ENCODE peak calls at places on chromosomes 16 and 17, in four cellular contexts. P, L, J and Y are unnamed samples.

GRCh38 chr16:82758904-82759303 is 132.1 kb downstream of the CDH13 start:
- DNase-seq in L (no peak), J (no peak), P (no peak), Y (no peak)

GRCh38 chr16:85722497-85722896 is 28.4 kb downstream of the C16orf74 start:
- DNase-seq in J (no peak), P (no peak), L (no peak), Y (no peak)

GRCh38 chr17:4331614-4332013 is 34.9 kb downstream of the UBE2G1 start:
- DNase-seq in P (no peak), L (no peak), J (no peak), Y (no peak)

GRCh38 chr16:27239906-27240655 is 28.5 kb downstream of the NSMCE1 start:
- DNase-seq in L (no peak), J (no peak), P (no peak), Y (no peak)

GRCh38 chr17:80872999-80873951 is 118.4 kb upstream of the CHMP6 start:
- DNase-seq in P (peak; percentile 38), L (no peak), J (no peak), Y (no peak)

GRCh38 chr16:28013392-28013791 is 50.1 kb downstream of the GSG1L start:
- DNase-seq in L (no peak), P (no peak), J (no peak), Y (no peak)

GRCh38 chr17:3964203-3965122 is at the start of gene ATP2A3:
- DNase-seq in L (peak; percentile 42), J (peak; percentile 60), P (peak; percentile 69), Y (no peak)

GRCh38 chr17:40515491-40516041 is 14.1 kb upstream of the TNS4 start:
- DNase-seq in L (no peak), P (no peak), J (no peak), Y (no peak)

GRCh38 chr17:78769200-78769773 is 12.8 kb downstream of the CYTH1 start:
- DNase-seq in P (no peak), L (no peak), J (no peak), Y (peak; percentile 24)
- H3K4me1 ChIP-seq in P (peaks cover 11% of the 10 kb centered on the region), L (no peaks in the 10 kb centered on the region), J (peaks cover 88% of the 10 kb centered on the region), Y (peaks cover 29% of the 10 kb centered on the region)

GRCh38 chr17:49036270-49036626 is 39.1 kb downstream of the IGF2BP1 start:
- DNase-seq in P (no peak), L (no peak), J (no peak), Y (no peak)
- TF ChIP-seq CTCF in P (peak; percentile 25), L (no peak), J (no peak), Y (peak; percentile 6)

GRCh38 chr17:77087650-77088454 is 52.9 kb upstream of the SEC14L1 start:
- DNase-seq in P (no peak), L (no peak), J (no peak), Y (no peak)

GRCh38 chr17:77088455-77089117 is 52.2 kb upstream of the SEC14L1 start:
- DNase-seq in J (peak; percentile 90), P (peak; percentile 99), L (peak; percentile 89), Y (peak; percentile 85)

GRCh38 chr17:77089118-77089477 is 51.7 kb upstream of the SEC14L1 start:
- DNase-seq in P (no peak), J (peak; percentile 39), L (peak; percentile 23), Y (no peak)

GRCh38 chr17:77085916-77086432 is 54.8 kb upstream of the SEC14L1 start:
- DNase-seq in J (no peak), L (no peak), P (no peak), Y (no peak)

DNA sequence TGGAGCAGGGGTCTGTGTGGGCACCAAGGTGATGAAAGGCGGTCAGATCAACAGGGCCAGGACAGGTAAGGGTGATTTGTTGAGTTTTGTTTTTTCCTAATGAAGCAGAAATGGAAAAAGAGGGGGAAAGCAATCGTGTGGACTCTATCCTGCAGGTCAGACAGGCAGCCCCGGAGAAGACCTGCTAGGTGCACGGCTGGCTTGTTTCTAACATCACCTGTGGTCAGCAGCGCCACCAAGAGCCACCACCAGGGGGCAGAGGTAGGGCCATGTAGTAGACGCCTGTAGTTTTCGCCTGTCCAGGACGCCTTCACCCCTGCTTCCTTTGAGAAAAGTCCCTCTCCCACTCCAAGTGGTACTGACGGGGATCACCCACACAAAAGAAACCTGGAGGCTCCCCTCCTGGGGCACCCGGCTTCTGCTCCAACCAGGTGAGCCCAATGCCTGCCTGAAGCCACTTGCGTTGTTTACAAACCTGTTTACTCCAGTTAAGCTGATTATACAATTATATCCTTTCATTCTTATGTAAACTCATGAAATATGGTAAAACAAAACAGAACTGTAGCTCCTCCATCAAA is 54.2 kb upstream of the SEC14L1 start:
- DNase-seq in P (peak; percentile 87), J (peak; percentile 96), L (peak; percentile 92), Y (peak; percentile 88)
- H3K4me1 ChIP-seq in P (peaks cover 28% of the 10 kb centered on the region), J (peaks cover 48% of the 10 kb centered on the region), L (peaks cover 32% of the 10 kb centered on the region), Y (peaks cover 2% of the 10 kb centered on the region)

GRCh38 chr16:67013238-67013822 is 15.6 kb upstream of the CBFB start:
- DNase-seq in L (no peak), P (no peak), J (no peak), Y (no peak)

GRCh38 chr16:67015317-67015731 is 13.6 kb upstream of the CBFB start:
- DNase-seq in J (no peak), P (no peak), L (no peak), Y (no peak)

GRCh38 chr16:67016143-67016542 is 12.8 kb upstream of the CBFB start:
- DNase-seq in L (no peak), P (no peak), J (no peak), Y (no peak)

GRCh38 chr16:67014641-67015315 is 14.2 kb upstream of the CBFB start:
- DNase-seq in P (no peak), J (no peak), L (no peak), Y (no peak)

GRCh38 chr16:67013823-67014640 is 14.9 kb upstream of the CBFB start:
- DNase-seq in J (peak; percentile 68), L (peak; percentile 80), P (peak; percentile 41), Y (peak; percentile 26)
- TF ChIP-seq CTCF in J (peak; percentile 12), L (peak; percentile 14), P (no peak), Y (peak; percentile 39)

GRCh38 chr16:68097088-68097487 is 11.9 kb downstream of the NFATC3 start:
- DNase-seq in L (no peak), J (no peak), P (no peak), Y (no peak)
- H3K4me1 ChIP-seq in L (peaks cover 2% of the 10 kb centered on the region), J (peaks cover 52% of the 10 kb centered on the region), P (peaks cover 17% of the 10 kb centered on the region), Y (no peaks in the 10 kb centered on the region)

GRCh38 chr17:67624886-67625656 is 92.7 kb upstream of the NOL11 start:
- DNase-seq in J (no peak), P (no peak), L (no peak), Y (no peak)

GRCh38 chr17:67625971-67626370 is 91.8 kb upstream of the NOL11 start:
- DNase-seq in P (no peak), L (no peak), J (no peak), Y (no peak)

GRCh38 chr17:67623767-67624166 is 94.0 kb upstream of the NOL11 start:
- DNase-seq in J (no peak), P (no peak), L (no peak), Y (no peak)

GRCh38 chr17:67629963-67630320 is 87.8 kb upstream of the NOL11 start:
- DNase-seq in L (no peak), P (no peak), J (no peak), Y (no peak)

DNA sequence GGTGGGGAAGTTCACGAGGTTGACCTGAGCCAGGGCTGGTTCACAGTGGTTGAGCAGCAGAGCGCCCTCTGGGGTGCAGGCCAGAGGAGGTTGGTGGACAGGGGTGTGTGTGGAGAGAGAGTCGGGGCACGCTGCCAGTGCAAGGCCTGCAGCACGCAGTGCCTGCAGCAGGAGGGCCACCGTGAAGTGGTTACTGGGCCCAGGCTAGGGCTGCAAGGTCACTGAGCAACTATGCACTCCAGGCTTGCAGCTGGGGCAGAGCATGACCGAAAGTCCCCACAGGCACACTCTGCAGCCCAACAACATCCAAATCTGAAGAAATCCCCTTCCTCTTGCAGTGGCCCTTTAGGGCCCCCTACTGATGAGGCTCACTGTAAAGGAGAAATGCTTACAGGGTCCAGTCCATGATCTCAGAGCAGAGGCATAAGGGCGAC is 89.1 kb upstream of the NOL11 start:
- DNase-seq in J (peak; percentile 51), P (no peak), L (peak; percentile 56), Y (no peak)
- TF ChIP-seq CTCF in J (no peak), P (no peak), L (peak; percentile 19), Y (no peak)

DNA sequence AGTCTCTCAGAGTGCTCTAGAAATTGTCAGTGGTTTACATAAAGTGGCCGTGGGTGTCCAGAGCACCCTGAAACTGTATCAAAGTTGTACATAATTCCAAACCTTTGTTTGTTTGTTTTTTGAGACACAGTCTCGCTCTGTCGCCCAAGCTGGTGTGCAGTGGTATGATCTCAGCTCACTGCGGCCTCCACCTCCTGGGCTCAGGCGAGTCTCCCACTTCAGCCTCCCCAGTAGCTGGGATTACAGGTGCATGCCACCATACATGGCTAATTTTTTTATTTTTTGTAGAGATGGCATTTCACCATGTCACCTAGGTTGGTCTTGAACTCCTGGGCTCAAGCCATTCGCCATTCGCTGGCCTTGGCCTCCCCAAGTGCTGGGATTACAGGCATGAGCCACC is 24.3 kb upstream of the ADGRG1 start:
- DNase-seq in P (no peak), J (no peak), L (no peak), Y (no peak)
- H3K4me1 ChIP-seq in P (peaks cover 59% of the 10 kb centered on the region), J (peaks cover 82% of the 10 kb centered on the region), L (peaks cover 75% of the 10 kb centered on the region), Y (no peaks in the 10 kb centered on the region)

DNA sequence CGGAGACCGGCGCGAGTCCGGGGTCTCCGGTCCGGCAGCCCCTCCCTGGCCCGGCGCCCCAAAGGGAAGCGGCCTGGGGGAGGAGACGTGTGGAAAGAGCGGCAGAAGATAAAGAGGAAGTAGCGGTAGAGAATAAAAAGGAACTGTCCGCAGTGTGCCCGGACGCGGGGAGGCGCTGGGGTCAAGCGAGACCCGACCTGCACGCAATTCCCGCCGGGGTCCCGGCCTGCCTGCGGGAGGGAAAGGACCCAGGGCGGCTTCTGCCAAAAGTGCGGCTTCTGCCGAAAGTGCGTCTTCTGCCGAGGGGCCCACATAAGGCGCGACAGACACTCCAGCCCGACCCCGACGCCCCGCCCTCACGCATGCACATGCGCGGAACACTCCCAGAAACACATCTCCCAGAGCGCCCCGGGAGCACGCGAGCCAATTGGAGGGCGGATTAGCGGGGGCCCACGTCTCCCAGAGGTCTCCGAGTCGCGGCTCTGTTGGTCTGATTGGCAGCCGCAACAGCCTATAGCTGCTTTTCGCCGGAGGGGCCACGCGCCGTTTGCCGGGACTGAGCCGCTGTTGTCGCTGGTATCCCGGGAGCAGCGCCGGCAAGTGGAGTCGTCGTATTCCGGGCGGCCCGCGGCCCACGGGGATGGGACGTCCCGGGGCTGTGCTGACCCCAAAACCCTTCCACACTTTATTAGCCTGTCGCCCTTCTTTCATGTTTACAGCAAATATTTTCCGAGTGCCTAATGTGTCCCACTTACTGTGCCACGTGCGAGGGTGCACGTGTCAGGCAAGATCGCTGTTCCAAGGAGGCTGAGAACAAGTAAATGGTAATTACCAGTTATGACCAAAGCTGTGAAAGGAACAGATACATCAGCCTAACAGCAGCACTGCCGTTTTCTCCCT is 8.0 kb upstream of the MEFV start:
- DNase-seq in L (peak; percentile 92), J (peak; percentile 95), P (peak; percentile 65), Y (peak; percentile 96)
- TF ChIP-seq CTCF in L (peak; percentile 51), J (no peak), P (no peak), Y (no peak)

GRCh38 chr17:17183744-17184143 is 22.4 kb downstream of the PLD6 start:
- DNase-seq in J (no peak), P (no peak), L (no peak), Y (no peak)

GRCh38 chr17:17182601-17183136 is 23.5 kb downstream of the PLD6 start:
- DNase-seq in P (no peak), L (no peak), J (no peak), Y (no peak)

GRCh38 chr17:17188586-17188985 is 17.5 kb downstream of the PLD6 start:
- DNase-seq in P (no peak), J (no peak), L (no peak), Y (no peak)

GRCh38 chr17:17186551-17187505 is 19.3 kb downstream of the PLD6 start:
- DNase-seq in L (no peak), J (no peak), P (no peak), Y (no peak)

GRCh38 chr17:17186051-17186450 is 20.1 kb downstream of the PLD6 start:
- DNase-seq in P (no peak), J (peak; percentile 29), L (peak; percentile 44), Y (peak; percentile 65)
- H3K4me1 ChIP-seq in P (peaks cover 22% of the 10 kb centered on the region), J (peaks cover 53% of the 10 kb centered on the region), L (peaks cover 34% of the 10 kb centered on the region), Y (no peaks in the 10 kb centered on the region)